ENCODE peak calls at places on chromosomes 12 and 14, in seven cellular contexts. I is A549; V is activated T-cell treated with anti-CD3 and anti-CD28 coated beads, Interleukin-2, amount 50 U/mL, for 24 hours; D is NCI-H2029 treated with DMSO at 0.1 percent for 48 hours; Q is activated naive CD4-positive, alpha-beta T cell treated with anti-CD3 and anti-CD28 coated beads, Interleukin-2, amount 10 ng/mL, durations not matched to agents 7 days and 5 days; C is H4; H is left ventricle myocardium inferior. M is an unnamed sample.
A peak's percentile ranks its signal among the peaks of the same experiment; 100 is the strongest.

GRCh38 chr12:12880537-12880936 is 10.8 kb upstream of the GPRC5A start:
- DNase-seq in I (no peak), V (no peak), D (no peak), Q (peak; percentile 35), C (no peak), H (no peak), M (no peak)

GRCh38 chr14:34433957-34434356 is 28.1 kb downstream of the SPTSSA start:
- DNase-seq in I (no peak), V (no peak), D (no peak), Q (no peak), C (no peak), H (no peak), M (no peak)

GRCh38 chr12:101696477-101697196 is 803 bp upstream of the CHPT1 start:
- DNase-seq in I (peak; percentile 6), V (peak; percentile 41), D (no peak), Q (no peak), C (no peak), H (peak; percentile 70), M (peak; percentile 2)

GRCh38 chr12:55706840-55707671 is 648 bp downstream of the ITGA7 start:
- DNase-seq in I (no peak), V (no peak), D (no peak), Q (no peak), C (no peak), H (no peak), M (no peak)

GRCh38 chr12:27644446-27644845 is 51.8 kb upstream of the REP15 start:
- DNase-seq in I (no peak), V (no peak), D (peak; percentile 57), Q (no peak), C (no peak), H (no peak), M (no peak)

GRCh38 chr14:23055147-23055550 is 2.2 kb downstream of the CDH24 start:
- DNase-seq in I (no peak), V (no peak), D (no peak), Q (no peak), C (no peak), H (no peak), M (no peak)

GRCh38 chr14:63563370-63564026 is 20.3 kb upstream of the PPP2R5E start:
- DNase-seq in I (no peak), V (no peak), D (no peak), Q (no peak), C (peak; percentile 31), H (no peak), M (no peak)

GRCh38 chr12:62684586-62685295 is 218.1 kb downstream of the MON2 start:
- DNase-seq in I (no peak), V (no peak), D (no peak), Q (no peak), C (no peak), H (peak; percentile 81), M (no peak)

GRCh38 chr14:52919971-52920370 is 30.9 kb downstream of the FERMT2 start:
- DNase-seq in I (no peak), V (no peak), D (no peak), Q (no peak), C (no peak), H (no peak), M (no peak)

GRCh38 chr12:53327435-53328042 is 6.1 kb upstream of the AAAS start:
- DNase-seq in I (peak; percentile 42), V (no peak), D (no peak), Q (no peak), C (no peak), H (no peak), M (no peak)

GRCh38 chr14:55245657-55246268 is 25.5 kb upstream of the FBXO34 start:
- DNase-seq in I (no peak), V (no peak), D (no peak), Q (peak; percentile 47), C (peak; percentile 13), H (no peak), M (peak; percentile 16)

GRCh38 chr12:121224591-121224990 is 14.7 kb downstream of the P2RX4 start:
- DNase-seq in I (no peak), V (peak; percentile 50), D (no peak), Q (peak; percentile 84), C (no peak), H (no peak), M (no peak)

GRCh38 chr12:50751921-50752721 is 11.8 kb upstream of the ATF1 start:
- DNase-seq in I (no peak), V (no peak), D (no peak), Q (no peak), C (no peak), H (no peak), M (no peak)

GRCh38 chr12:9364224-9365176 is 156.3 kb upstream of the PZP start:
- DNase-seq in I (no peak), V (peak; percentile 67), D (no peak), Q (peak; percentile 38), C (peak; percentile 57), H (no peak), M (peak; percentile 90)

GRCh38 chr12:9325513-9325912 is 117.3 kb upstream of the PZP start:
- DNase-seq in I (no peak), V (no peak), D (no peak), Q (no peak), C (no peak), H (no peak), M (no peak)

GRCh38 chr14:70642313-70643235 is 858 bp downstream of the TTC9 start:
- DNase-seq in I (no peak), V (peak; percentile 72), D (peak; percentile 3), Q (peak; percentile 55), C (no peak), H (no peak), M (peak; percentile 31)

GRCh38 chr12:32115404-32116104 is 8.9 kb downstream of the BICD1 start:
- DNase-seq in I (peak; percentile 89), V (no peak), D (peak; percentile 43), Q (no peak), C (peak; percentile 99), H (peak; percentile 71), M (peak; percentile 90)

GRCh38 chr12:22268406-22268805 is 66.1 kb downstream of the ST8SIA1 start:
- DNase-seq in I (no peak), V (no peak), D (no peak), Q (no peak), C (peak; percentile 53), H (no peak), M (no peak)

GRCh38 chr12:57793920-57794319 is 11.3 kb downstream of the TSFM start:
- DNase-seq in I (no peak), V (no peak), D (no peak), Q (no peak), C (no peak), H (no peak), M (no peak)

GRCh38 chr12:76144253-76144564 is 59.7 kb upstream of the NAP1L1 start:
- DNase-seq in I (no peak), V (no peak), D (no peak), Q (peak; percentile 23), C (peak; percentile 30), H (no peak), M (peak; percentile 30)

GRCh38 chr14:39276579-39277114 is 42.9 kb downstream of the MIA2 start:
- DNase-seq in I (no peak), V (no peak), D (no peak), Q (no peak), C (no peak), H (no peak), M (no peak)

M was measured in SW480.